ENCODE peak calls at places on chromosome 16, in seven cellular contexts. T is naive B cell, B is NCI-H460, A is HCT116, S is NCI-H1694 treated with DMSO at 0.1 percent for 48 hours, U is NCI-H1048, R is cardiac muscle cell. I is an unnamed sample.

GRCh38 chr16:71846443-71846842 is 667 bp downstream of the ATXN1L start:
- DNase-seq in T (peak), B (no peak), A (no peak), S (no peak), U (no peak), R (peak), I (no peak)

GRCh38 chr16:50316102-50316847 is 49.9 kb downstream of the ADCY7 start:
- DNase-seq in T (no peak), B (no peak), A (no peak), S (no peak), U (no peak), R (no peak), I (no peak)

GRCh38 chr16:85884808-85885463 is 14.0 kb upstream of the IRF8 start:
- DNase-seq in T (no peak), B (no peak), A (no peak), S (no peak), U (no peak), R (no peak), I (no peak)

GRCh38 chr16:889586-889985 is 81.2 kb downstream of the LMF1 start:
- DNase-seq in T (no peak), B (no peak), A (no peak), S (no peak), U (no peak), R (no peak), I (no peak)

GRCh38 chr16:17939723-17940122 is 396.8 kb downstream of the NPIPA8 start:
- DNase-seq in T (no peak), B (no peak), A (no peak), S (no peak), U (no peak), R (no peak), I (no peak)

GRCh38 chr16:80691111-80691761 is 113.2 kb downstream of the CDYL2 start:
- DNase-seq in T (no peak), B (no peak), A (no peak), S (no peak), U (no peak), R (no peak), I (no peak)

GRCh38 chr16:54239441-54239840 is 47.1 kb downstream of the IRX3 start:
- DNase-seq in T (no peak), B (no peak), A (no peak), S (no peak), U (no peak), R (peak), I (no peak)

GRCh38 chr16:29230671-29231091 is 175.8 kb downstream of the NPIPB11 start:
- DNase-seq in T (no peak), B (no peak), A (no peak), S (no peak), U (no peak), R (peak), I (no peak)

GRCh38 chr16:79210629-79211028 is 389.9 kb downstream of the MAF start:
- DNase-seq in T (no peak), B (no peak), A (no peak), S (no peak), U (no peak), R (no peak), I (no peak)

GRCh38 chr16:85381738-85382592 is 231.2 kb upstream of the GSE1 start:
- DNase-seq in T (no peak), B (no peak), A (no peak), S (peak), U (no peak), R (peak), I (no peak)

GRCh38 chr16:85612191-85612800 is 826 bp upstream of the GSE1 start:
- DNase-seq in T (peak), B (peak), A (peak), S (peak), U (no peak), R (peak), I (no peak)

GRCh38 chr16:80259289-80259805 is 281.4 kb upstream of the DYNLRB2 start:
- DNase-seq in T (no peak), B (no peak), A (no peak), S (no peak), U (no peak), R (no peak), I (no peak)

GRCh38 chr16:66121466-66121865 is 245.0 kb upstream of the CDH5 start:
- DNase-seq in T (no peak), B (no peak), A (no peak), S (no peak), U (no peak), R (peak), I (no peak)

GRCh38 chr16:17555176-17555575 is 84.4 kb upstream of the XYLT1 start:
- DNase-seq in T (no peak), B (no peak), A (no peak), S (no peak), U (no peak), R (no peak), I (no peak)

GRCh38 chr16:67009158-67009557 is 19.8 kb upstream of the CBFB start:
- DNase-seq in T (no peak), B (no peak), A (no peak), S (no peak), U (no peak), R (no peak), I (no peak)

GRCh38 chr16:17773698-17774101 is 302.9 kb upstream of the XYLT1 start:
- DNase-seq in T (no peak), B (no peak), A (no peak), S (peak), U (no peak), R (no peak), I (no peak)

GRCh38 chr16:77414752-77415231 is 20.0 kb downstream of the ADAMTS18 start:
- DNase-seq in T (no peak), B (no peak), A (no peak), S (no peak), U (no peak), R (no peak), I (no peak)

GRCh38 chr16:84120023-84120422 is 3.3 kb upstream of the MBTPS1 start:
- DNase-seq in T (no peak), B (no peak), A (no peak), S (no peak), U (no peak), R (no peak), I (no peak)

GRCh38 chr16:56600398-56600999 is 7.9 kb upstream of the MT2A start:
- DNase-seq in T (peak), B (peak), A (peak), S (peak), U (no peak), R (peak), I (peak)

I was measured in occipital lobe.